ENCODE peak calls at places on chromosomes 1 and 21, in six cellular contexts. M is upper lobe of right lung; H is astrocyte; F is left ventricle myocardium inferior; N is CD8-positive, alpha-beta T cell; Y is K562. A is an unnamed sample.

GRCh38 chr1:247362074-247362597 is 30.5 kb upstream of the ZNF496 start:
- DNase-seq in M (no peak), H (no peak), F (no peak), N (no peak), Y (no peak), A (no peak)

GRCh38 chr1:21126324-21126723 is 50.4 kb downstream of the EIF4G3 start:
- DNase-seq in M (no peak), H (no peak), F (no peak), N (no peak), Y (no peak), A (no peak)

GRCh38 chr1:25893072-25893604 is 13.1 kb downstream of the STMN1 start:
- DNase-seq in M (no peak), H (no peak), F (no peak), N (no peak), Y (no peak), A (no peak)

GRCh38 chr1:95287078-95287477 is 53.1 kb downstream of the RWDD3 start:
- DNase-seq in M (no peak), H (no peak), F (no peak), N (no peak), Y (no peak), A (no peak)

GRCh38 chr1:39132505-39133339 is 71.8 kb upstream of the MACF1 start:
- DNase-seq in M (peak; percentile 85), H (no peak), F (peak; percentile 74), N (no peak), Y (no peak), A (no peak)

GRCh38 chr1:231931146-231931545 is 304.6 kb downstream of the DISC1 start:
- DNase-seq in M (no peak), H (no peak), F (no peak), N (no peak), Y (no peak), A (no peak)

GRCh38 chr1:17875882-17876280 is 120.7 kb downstream of the ACTL8 start:
- DNase-seq in M (peak; percentile 39), H (peak; percentile 74), F (peak; percentile 42), N (no peak), Y (no peak), A (no peak)

GRCh38 chr21:38955495-38955894 is 149.8 kb downstream of the ETS2 start:
- DNase-seq in M (no peak), H (peak; percentile 61), F (peak; percentile 46), N (no peak), Y (no peak), A (peak; percentile 41)

GRCh38 chr1:15382601-15383518 is 26.8 kb upstream of the EFHD2 start:
- DNase-seq in M (no peak), H (no peak), F (no peak), N (no peak), Y (no peak), A (no peak)

GRCh38 chr1:118185083-118185899 is at the start of gene SPAG17:
- DNase-seq in M (peak; percentile 77), H (peak; percentile 51), F (peak; percentile 60), N (no peak), Y (peak; percentile 76), A (no peak)

GRCh38 chr1:153389978-153390879 is 644 bp downstream of the S100A8 start:
- DNase-seq in M (no peak), H (no peak), F (no peak), N (no peak), Y (no peak), A (no peak)

GRCh38 chr1:91092503-91092902 is 70.7 kb upstream of the ZNF644 start:
- DNase-seq in M (no peak), H (peak; percentile 25), F (no peak), N (no peak), Y (no peak), A (no peak)

GRCh38 chr21:42570841-42571387 is 57.3 kb downstream of the SLC37A1 start:
- DNase-seq in M (peak; percentile 65), H (no peak), F (no peak), N (no peak), Y (no peak), A (peak; percentile 51)

GRCh38 chr1:231240531-231240882 is 505 bp upstream of the GNPAT start:
- DNase-seq in M (no peak), H (no peak), F (no peak), N (no peak), Y (no peak), A (no peak)

GRCh38 chr1:42936309-42937078 is 22.2 kb downstream of the SLC2A1 start:
- DNase-seq in M (peak; percentile 47), H (peak; percentile 60), F (no peak), N (peak; percentile 67), Y (peak; percentile 93), A (no peak)

GRCh38 chr1:192158181-192158580 is at the start of gene RGS18:
- DNase-seq in M (no peak), H (no peak), F (no peak), N (no peak), Y (no peak), A (no peak)

GRCh38 chr1:43541721-43542401 is 11.2 kb downstream of the PTPRF start:
- DNase-seq in M (peak; percentile 88), H (no peak), F (peak; percentile 75), N (no peak), Y (no peak), A (peak; percentile 93)

GRCh38 chr1:50985094-50985493 is 15.0 kb downstream of the CDKN2C start:
- DNase-seq in M (no peak), H (no peak), F (no peak), N (no peak), Y (no peak), A (no peak)

GRCh38 chr1:205927676-205928075 is 15.6 kb downstream of the SLC26A9 start:
- DNase-seq in M (no peak), H (no peak), F (no peak), N (no peak), Y (no peak), A (no peak)

GRCh38 chr1:78210167-78210566 is 164.4 kb downstream of the GIPC2 start:
- DNase-seq in M (no peak), H (peak; percentile 31), F (no peak), N (no peak), Y (no peak), A (no peak)

GRCh38 chr21:33640697-33641338 is 723 bp downstream of the CRYZL1 start:
- DNase-seq in M (no peak), H (peak; percentile 17), F (no peak), N (no peak), Y (no peak), A (peak; percentile 24)

GRCh38 chr1:206001476-206001888 is 1.7 kb downstream of the RAB7B start:
- DNase-seq in M (peak; percentile 72), H (peak; percentile 98), F (no peak), N (no peak), Y (peak; percentile 76), A (no peak)

GRCh38 chr1:60988827-60989363 is 93.5 kb upstream of the NFIA start:
- DNase-seq in M (no peak), H (no peak), F (peak; percentile 41), N (no peak), Y (no peak), A (no peak)

GRCh38 chr1:40877681-40878080 is 15.5 kb upstream of the CITED4 start:
- DNase-seq in M (no peak), H (peak; percentile 91), F (peak; percentile 52), N (no peak), Y (no peak), A (no peak)

GRCh38 chr1:207429963-207430362 is 24.2 kb upstream of the CR2 start:
- DNase-seq in M (no peak), H (no peak), F (no peak), N (no peak), Y (no peak), A (no peak)

GRCh38 chr1:229843627-229844238 is 217.7 kb downstream of the URB2 start:
- DNase-seq in M (no peak), H (no peak), F (peak; percentile 41), N (no peak), Y (peak; percentile 26), A (no peak)
- H3K27me3 ChIP-seq in M (no peaks in the 10 kb centered on the region), H (no peaks in the 10 kb centered on the region), F (no peaks in the 10 kb centered on the region), N (peaks cover 3% of the 10 kb centered on the region), Y (peaks cover 2% of the 10 kb centered on the region), A (no peaks in the 10 kb centered on the region)

GRCh38 chr1:194273660-194274059 is 1087.2 kb upstream of the B3GALT2 start:
- DNase-seq in M (no peak), H (no peak), F (no peak), N (no peak), Y (no peak), A (no peak)

GRCh38 chr1:194267021-194267420 is 1080.6 kb upstream of the B3GALT2 start:
- DNase-seq in M (no peak), H (no peak), F (no peak), N (no peak), Y (no peak), A (no peak)

GRCh38 chr1:194268839-194269238 is 1082.4 kb upstream of the B3GALT2 start:
- DNase-seq in M (no peak), H (peak; percentile 1), F (no peak), N (no peak), Y (no peak), A (no peak)
- H3K4me3 ChIP-seq in M (no peak overlapping the region), H (no peak overlapping the region), F (no peak overlapping the region), N (no peak overlapping the region), Y (no peak overlapping the region), A (no peak overlapping the region)

DNA sequence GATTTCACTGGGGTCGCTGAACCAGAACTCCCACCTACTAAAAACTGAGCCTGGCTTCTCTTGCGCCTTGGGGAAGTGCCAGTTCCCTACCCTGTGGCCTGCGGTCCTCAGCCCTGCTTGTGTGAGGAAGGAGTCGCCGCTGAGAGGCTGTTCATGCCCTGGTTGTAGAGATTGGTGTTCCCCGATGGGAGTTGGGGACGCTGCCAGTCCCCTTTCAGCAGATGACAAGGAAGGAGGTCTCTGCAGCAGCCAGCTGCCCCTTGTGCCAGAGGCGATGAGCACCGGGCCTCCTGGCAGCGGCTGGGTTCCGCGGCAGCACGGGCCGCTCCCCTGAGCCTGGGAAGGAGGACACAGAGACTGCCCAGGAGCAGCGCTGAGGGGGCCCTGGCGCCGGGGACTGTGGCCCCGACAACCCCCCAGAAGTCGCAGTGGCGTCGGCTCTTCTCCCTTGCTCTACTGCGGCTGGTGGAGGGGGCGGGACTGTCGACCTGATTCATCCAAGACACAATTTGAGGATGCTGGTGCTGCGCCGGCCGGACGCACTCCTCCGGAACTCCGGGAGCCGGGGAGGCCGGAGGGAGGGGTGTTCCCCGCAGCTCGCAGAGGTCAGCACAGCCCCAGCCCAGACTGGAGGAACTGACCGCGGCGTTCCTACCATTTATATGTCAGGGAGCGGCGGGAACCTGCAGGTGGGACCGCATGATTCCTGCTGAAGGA is 12.0 kb upstream of the ADORA3 start:
- DNase-seq in M (peak; percentile 79), H (peak; percentile 57), F (peak; percentile 84), N (peak; percentile 29), Y (no peak), A (peak; percentile 35)
- H3K27ac ChIP-seq in M (peak overlapping the region; percentile 84), H (peak overlapping the region; percentile 4), F (peak overlapping the region; percentile 96), N (no peak overlapping the region), Y (no peak overlapping the region), A (peak overlapping the region; percentile 85)

DNA sequence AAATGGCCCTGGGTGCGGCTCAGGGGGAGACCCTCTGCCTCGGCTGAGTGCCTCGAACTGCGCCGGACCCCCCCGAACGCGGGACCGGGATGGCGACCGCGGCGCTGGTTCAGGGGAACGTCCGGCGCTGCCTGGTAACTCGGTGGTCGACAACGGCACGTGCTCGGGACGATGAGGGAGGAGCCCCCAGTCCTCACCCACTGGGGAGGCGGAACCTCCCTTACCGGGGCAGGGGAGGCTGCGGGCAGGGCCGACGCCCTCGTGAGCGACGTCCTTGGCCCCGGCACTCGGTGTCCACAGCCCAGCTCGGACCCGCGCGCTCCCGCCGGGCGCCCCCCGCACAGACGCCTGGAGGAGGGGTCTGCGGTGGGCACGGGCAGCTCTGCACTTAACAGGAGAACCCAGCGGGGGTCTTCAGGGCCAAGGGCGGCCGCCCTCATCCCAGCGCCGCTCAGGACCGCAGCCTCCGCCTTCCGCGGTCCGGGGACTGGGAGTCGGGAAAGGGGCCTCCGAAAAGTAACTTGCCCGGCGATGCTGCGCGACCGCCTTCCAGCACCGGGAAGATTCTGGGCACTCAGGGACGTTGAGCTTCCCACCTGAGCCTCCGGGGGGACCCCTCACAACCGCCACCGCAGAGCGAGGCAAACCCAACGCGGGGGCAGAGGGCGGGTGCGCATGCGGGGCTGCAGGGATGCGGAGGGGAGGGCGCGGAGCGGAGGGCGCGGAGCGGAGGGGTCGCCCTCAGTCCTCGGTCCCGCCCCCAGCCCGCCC is 1.7 kb downstream of the HES4 start:
- DNase-seq in M (peak; percentile 67), H (no peak), F (no peak), N (no peak), Y (peak; percentile 74), A (peak; percentile 40)
- H3K27me3 ChIP-seq in M (peaks cover 34% of the 10 kb centered on the region), H (no peaks in the 10 kb centered on the region), F (no peaks in the 10 kb centered on the region), N (peaks cover 28% of the 10 kb centered on the region), Y (no peaks in the 10 kb centered on the region), A (no peaks in the 10 kb centered on the region)

A was measured in dorsolateral prefrontal cortex.